ENCODE peak calls at places on chromosomes 13 and 19, in nine cellular contexts. L is KBM-7; R is stimulated activated CD8-positive, alpha-beta memory T cell treated with anti-CD3 and anti-CD28 coated beads, Interleukin-7, amount 100 ng/mL, for 1 hour; X is NCI-H1105; V is NCI-H1417 treated with DMSO at 0.1 percent for 48 hours; Y is ecto neural progenitor cell; Z is NCI-H446 treated with DMSO at 0.1 percent for 48 hours; F is NCI-H1930; C is AG09309. P is an unnamed sample.

GRCh38 chr13:29589234-29589633 is 6.3 kb downstream of the SLC7A1 start:
- DNase-seq in L (no peak), R (no peak), X (no peak), V (no peak), Y (no peak), Z (no peak), F (no peak), C (no peak), P (peak)

GRCh38 chr19:41328157-41328817 is 18.3 kb downstream of the CCDC97 start:
- DNase-seq in L (no peak), R (no peak), X (no peak), V (no peak), Y (no peak), Z (no peak), F (no peak), C (no peak), P (no peak)

GRCh38 chr19:39070888-39071287 is 13.3 kb upstream of the ACP7 start:
- DNase-seq in L (no peak), R (no peak), X (no peak), V (no peak), Y (no peak), Z (no peak), F (no peak), C (no peak), P (peak)

GRCh38 chr19:30421571-30421970 is 49.4 kb downstream of the ZNF536 start:
- DNase-seq in L (no peak), R (no peak), X (no peak), V (no peak), Y (no peak), Z (no peak), F (no peak), C (no peak), P (no peak)

GRCh38 chr13:26616126-26616525 is 58.6 kb downstream of the WASF3 start:
- DNase-seq in L (no peak), R (no peak), X (no peak), V (no peak), Y (no peak), Z (peak), F (no peak), C (peak), P (peak)

GRCh38 chr19:42419309-42419708 is 7.9 kb downstream of the LIPE start:
- DNase-seq in L (no peak), R (no peak), X (no peak), V (no peak), Y (no peak), Z (no peak), F (no peak), C (no peak), P (no peak)

GRCh38 chr19:54325194-54325621 is 12.2 kb upstream of the LILRA5 start:
- DNase-seq in L (peak), R (peak), X (peak), V (no peak), Y (no peak), Z (no peak), F (no peak), C (no peak), P (peak)

GRCh38 chr19:33815410-33816340 is 19.0 kb downstream of the KCTD15 start:
- DNase-seq in L (no peak), R (no peak), X (no peak), V (no peak), Y (no peak), Z (no peak), F (no peak), C (no peak), P (peak)

GRCh38 chr19:7475665-7476064 is 13.2 kb downstream of the PEX11G start:
- DNase-seq in L (no peak), R (no peak), X (no peak), V (no peak), Y (no peak), Z (no peak), F (no peak), C (no peak), P (no peak)

GRCh38 chr13:76845865-76846264 is 40.3 kb downstream of the KCTD12 start:
- DNase-seq in L (no peak), R (no peak), X (no peak), V (no peak), Y (no peak), Z (no peak), F (no peak), C (no peak), P (no peak)

GRCh38 chr13:67119481-67119883 is 110.7 kb downstream of the PCDH9 start:
- DNase-seq in L (no peak), R (no peak), X (no peak), V (no peak), Y (no peak), Z (peak), F (no peak), C (peak), P (peak)

GRCh38 chr13:24644051-24644450 is 36.2 kb upstream of the ATP12A start:
- DNase-seq in L (no peak), R (no peak), X (no peak), V (no peak), Y (no peak), Z (no peak), F (no peak), C (no peak), P (peak)

GRCh38 chr19:22472180-22472637 is 50.1 kb upstream of the ZNF98 start:
- DNase-seq in L (no peak), R (no peak), X (no peak), V (no peak), Y (no peak), Z (no peak), F (no peak), C (no peak), P (no peak)

GRCh38 chr13:33202644-33203169 is 82.8 kb downstream of the STARD13 start:
- DNase-seq in L (peak), R (no peak), X (no peak), V (no peak), Y (no peak), Z (no peak), F (no peak), C (no peak), P (no peak)

GRCh38 chr19:18304194-18304495 is 18.7 kb downstream of the LSM4 start:
- DNase-seq in L (peak), R (no peak), X (no peak), V (no peak), Y (no peak), Z (no peak), F (no peak), C (no peak), P (peak)

GRCh38 chr19:5480427-5480836 is 25.2 kb downstream of the ZNRF4 start:
- DNase-seq in L (peak), R (no peak), X (no peak), V (no peak), Y (no peak), Z (no peak), F (no peak), C (no peak), P (peak)

GRCh38 chr19:6564393-6564792 is 26.6 kb downstream of the CD70 start:
- DNase-seq in L (peak), R (no peak), X (no peak), V (no peak), Y (no peak), Z (no peak), F (no peak), C (no peak), P (peak)

GRCh38 chr19:10333758-10334339 is 520 bp upstream of the RAVER1 start:
- DNase-seq in L (no peak), R (no peak), X (peak), V (no peak), Y (no peak), Z (no peak), F (no peak), C (no peak), P (peak)

GRCh38 chr19:48966541-48967345 is 1.6 kb downstream of the FTL start:
- DNase-seq in L (peak), R (no peak), X (no peak), V (no peak), Y (no peak), Z (no peak), F (no peak), C (no peak), P (peak)

GRCh38 chr19:47253467-47253881 is 2.9 kb upstream of the CCDC9 start:
- DNase-seq in L (no peak), R (no peak), X (no peak), V (no peak), Y (no peak), Z (no peak), F (no peak), C (no peak), P (peak)

GRCh38 chr13:112930192-112930591 is 38.8 kb upstream of the MCF2L start:
- DNase-seq in L (no peak), R (no peak), X (no peak), V (no peak), Y (no peak), Z (no peak), F (no peak), C (no peak), P (no peak)

GRCh38 chr19:42065511-42065910 is 4.5 kb downstream of the GRIK5 start:
- DNase-seq in L (no peak), R (no peak), X (no peak), V (no peak), Y (no peak), Z (no peak), F (no peak), C (no peak), P (no peak)

GRCh38 chr13:45325806-45326205 is 15.2 kb downstream of the TPT1 start:
- DNase-seq in L (peak), R (no peak), X (no peak), V (no peak), Y (no peak), Z (no peak), F (no peak), C (peak), P (peak)

GRCh38 chr19:50785329-50785922 is 4.8 kb upstream of the ACP4 start:
- DNase-seq in L (no peak), R (no peak), X (no peak), V (no peak), Y (no peak), Z (no peak), F (no peak), C (no peak), P (no peak)

GRCh38 chr13:33849211-33849610 is 31.3 kb downstream of the RFC3 start:
- DNase-seq in L (no peak), R (no peak), X (no peak), V (no peak), Y (no peak), Z (no peak), F (no peak), C (no peak), P (no peak)

GRCh38 chr13:82772802-82773201 is 1109.5 kb downstream of the SLITRK1 start:
- DNase-seq in L (no peak), R (no peak), X (no peak), V (no peak), Y (no peak), Z (no peak), F (no peak), C (no peak), P (peak)

GRCh38 chr13:75186384-75186783 is 295.6 kb downstream of the TBC1D4 start:
- DNase-seq in L (no peak), R (no peak), X (no peak), V (no peak), Y (no peak), Z (no peak), F (no peak), C (no peak), P (no peak)

GRCh38 chr19:18635831-18636182 is 1.0 kb upstream of the KLHL26 start:
- DNase-seq in L (no peak), R (no peak), X (no peak), V (no peak), Y (no peak), Z (no peak), F (no peak), C (no peak), P (no peak)

GRCh38 chr19:3671680-3672574 is 28.3 kb downstream of the PIP5K1C start:
- DNase-seq in L (peak), R (no peak), X (no peak), V (no peak), Y (no peak), Z (no peak), F (no peak), C (no peak), P (no peak)

GRCh38 chr13:113044431-113045114 is 61.0 kb upstream of the F7 start:
- DNase-seq in L (no peak), R (no peak), X (no peak), V (no peak), Y (no peak), Z (no peak), F (no peak), C (no peak), P (peak)

GRCh38 chr13:74554581-74555290 is 420.5 kb upstream of the KLF12 start:
- DNase-seq in L (no peak), R (no peak), X (no peak), V (no peak), Y (no peak), Z (peak), F (no peak), C (no peak), P (no peak)

GRCh38 chr19:35977446-35978222 is 17.4 kb upstream of the SDHAF1 start:
- DNase-seq in L (peak), R (no peak), X (no peak), V (no peak), Y (peak), Z (peak), F (peak), C (no peak), P (peak)

GRCh38 chr13:51134763-51135365 is 23.8 kb upstream of the C13orf42 start:
- DNase-seq in L (no peak), R (no peak), X (no peak), V (no peak), Y (no peak), Z (no peak), F (no peak), C (no peak), P (no peak)

GRCh38 chr13:73365240-73365639 is 306.4 kb downstream of the KLF5 start:
- DNase-seq in L (no peak), R (no peak), X (no peak), V (no peak), Y (no peak), Z (no peak), F (no peak), C (no peak), P (no peak)

GRCh38 chr19:45613926-45614725 is 12.1 kb upstream of the GPR4 start:
- DNase-seq in L (peak), R (no peak), X (no peak), V (no peak), Y (no peak), Z (no peak), F (no peak), C (peak), P (peak)

GRCh38 chr19:43425567-43426392 is 11.1 kb downstream of the TEX101 start:
- DNase-seq in L (no peak), R (no peak), X (peak), V (no peak), Y (no peak), Z (no peak), F (no peak), C (no peak), P (peak)